ENCODE peak calls at places on chromosome 13, in four cellular contexts. J, R, Y and Z are unnamed samples.

GRCh38 chr13:22893777-22894176 is 287.0 kb upstream of the SGCG start:
- DNase-seq in R (no peak), Y (no peak), J (no peak), Z (no peak)

GRCh38 chr13:48727252-48728011 is 73.7 kb downstream of the CYSLTR2 start:
- DNase-seq in Y (no peak), J (peak), R (no peak), Z (no peak)

GRCh38 chr13:27379694-27380596 is 44.5 kb upstream of the GTF3A start:
- DNase-seq in J (peak), Y (no peak), R (peak), Z (peak)

GRCh38 chr13:50202485-50202884 is 187.2 kb downstream of the KCNRG start:
- DNase-seq in Y (no peak), R (no peak), J (no peak), Z (no peak)

GRCh38 chr13:45833663-45834062 is 17.9 kb downstream of the SIAH3 start:
- DNase-seq in J (peak), R (no peak), Y (no peak), Z (peak)

GRCh38 chr13:110869805-110870706 is 44.8 kb downstream of the ANKRD10 start:
- DNase-seq in Y (no peak), J (peak), R (peak), Z (peak)

GRCh38 chr13:23796546-23796945 is 92.7 kb downstream of the MIPEP start:
- DNase-seq in R (no peak), J (peak), Y (no peak), Z (no peak)

GRCh38 chr13:93789058-93789457 is 562.5 kb downstream of the GPC6 start:
- DNase-seq in J (no peak), Y (no peak), R (no peak), Z (no peak)

GRCh38 chr13:85241045-85241444 is 558.2 kb downstream of the SLITRK6 start:
- DNase-seq in R (no peak), J (peak), Y (no peak), Z (peak)

GRCh38 chr13:41693434-41693833 is 236.1 kb downstream of the RGCC start:
- DNase-seq in Y (no peak), J (no peak), R (no peak), Z (no peak)

GRCh38 chr13:46288570-46289259 is 77.0 kb downstream of the LRRC63 start:
- DNase-seq in Y (peak), J (peak), R (peak), Z (peak)

GRCh38 chr13:43804461-43805070 is 17.8 kb upstream of the ENOX1 start:
- DNase-seq in R (peak), J (peak), Y (peak), Z (peak)

GRCh38 chr13:91724591-91724990 is 326.2 kb downstream of the GPC5 start:
- DNase-seq in J (no peak), Y (no peak), R (no peak), Z (no peak)

GRCh38 chr13:42041017-42041683 is 7.3 kb upstream of the DGKH start:
- DNase-seq in R (peak), Y (peak), J (peak), Z (peak)

GRCh38 chr13:40152145-40152544 is 496.7 kb downstream of the COG6 start:
- DNase-seq in Y (no peak), R (no peak), J (peak), Z (peak)
- TF ChIP-seq FOS in Y (no peak), R (no peak), J (no peak), Z (no peak)

DNA sequence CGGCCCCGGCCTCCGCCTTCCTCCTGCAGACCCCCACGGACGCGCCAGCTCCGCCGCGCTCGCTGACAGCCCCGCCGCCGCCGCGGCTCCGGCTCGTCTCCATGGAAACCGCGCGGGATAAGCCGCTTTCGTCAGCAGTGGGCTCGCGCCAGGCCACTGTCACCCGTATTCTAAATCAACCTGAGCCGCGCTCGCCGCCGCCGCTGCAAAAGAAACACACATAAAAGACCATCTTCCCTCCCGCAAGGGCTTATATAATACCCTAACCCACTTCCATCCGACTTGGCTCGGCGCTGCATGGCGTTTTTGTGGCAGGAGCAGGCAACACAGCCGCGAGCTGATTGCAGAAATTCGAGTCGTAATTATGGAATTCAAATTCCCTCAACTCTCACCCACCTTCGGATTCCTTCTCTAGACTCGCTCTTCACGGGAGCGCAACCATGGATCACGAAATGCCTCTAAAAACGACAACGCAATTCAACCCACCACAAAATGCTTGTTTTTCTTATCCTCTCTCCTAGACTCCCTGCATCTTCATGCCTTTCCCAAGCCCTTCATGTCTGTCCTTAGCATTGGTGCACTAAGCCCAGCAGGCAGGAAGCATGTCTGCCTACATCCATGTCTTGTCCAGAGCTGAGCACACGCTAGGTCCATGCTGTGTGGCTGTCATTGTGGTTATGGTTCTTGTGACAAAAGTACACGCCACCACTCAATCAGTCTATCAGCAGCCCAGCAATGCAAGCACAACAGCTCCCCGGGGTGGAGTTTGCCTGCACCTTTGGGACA is at the start of gene AMER2:
- DNase-seq in Y (no peak), J (no peak), R (no peak), Z (peak)
- TF ChIP-seq FOS in Y (no peak), J (no peak), R (no peak), Z (no peak)

GRCh38 chr13:113139580-113139979 is 17.0 kb downstream of the F10 start:
- DNase-seq in J (no peak), R (no peak), Y (no peak), Z (no peak)

GRCh38 chr13:113142876-113143275 is 15.6 kb upstream of the PROZ start:
- DNase-seq in J (no peak), R (no peak), Y (no peak), Z (no peak)

GRCh38 chr13:113138792-113139551 is 16.4 kb downstream of the F10 start:
- DNase-seq in Y (no peak), J (no peak), R (no peak), Z (no peak)

GRCh38 chr13:113141591-113141950 is 16.9 kb upstream of the PROZ start:
- DNase-seq in R (no peak), J (no peak), Y (no peak), Z (no peak)

DNA sequence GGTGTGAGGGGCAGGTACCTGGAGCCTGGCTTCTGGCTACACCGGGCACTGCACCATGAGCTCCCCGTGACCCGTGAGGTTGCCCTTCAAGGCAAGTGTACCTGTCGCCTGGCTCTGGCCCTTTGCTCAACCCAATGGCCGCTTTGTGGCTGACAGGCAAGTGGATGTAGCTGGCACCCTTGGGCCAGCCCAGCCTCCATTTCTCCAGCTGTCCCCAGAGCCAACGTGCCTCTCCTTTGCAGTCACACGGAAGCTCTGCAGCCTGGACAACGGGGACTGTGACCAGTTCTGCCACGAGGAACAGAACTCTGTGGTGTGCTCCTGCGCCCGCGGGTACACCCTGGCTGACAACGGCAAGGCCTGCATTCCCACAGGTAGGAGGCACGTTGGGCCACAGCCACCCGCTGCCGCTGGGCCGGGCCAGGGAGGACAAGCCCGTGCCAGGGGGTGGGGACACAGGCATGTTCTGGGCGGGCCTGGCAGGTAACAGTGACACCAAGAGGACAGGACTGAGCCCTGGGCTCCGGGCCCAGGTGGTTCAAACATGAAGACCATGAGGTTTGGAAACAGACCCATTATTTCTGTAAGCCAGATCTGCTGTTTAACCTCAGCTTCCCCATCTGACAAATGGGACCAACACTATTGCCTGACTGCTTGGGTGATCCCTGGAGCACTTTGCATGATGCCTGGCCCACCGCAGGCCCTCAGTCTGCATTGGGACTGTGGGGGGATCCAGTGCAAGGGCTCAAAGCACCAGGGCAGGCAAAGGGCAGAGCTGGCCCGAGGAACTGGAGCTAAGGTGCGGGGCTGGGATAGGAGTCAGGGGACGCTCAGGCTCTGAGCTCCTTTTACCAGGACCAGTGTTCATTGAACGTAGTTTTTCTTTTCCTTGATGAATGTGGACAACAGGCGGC is 17.5 kb upstream of the PROZ start:
- DNase-seq in R (no peak), J (no peak), Y (no peak), Z (no peak)
- TF ChIP-seq FOS in R (no peak), J (no peak), Y (no peak), Z (no peak)

DNA sequence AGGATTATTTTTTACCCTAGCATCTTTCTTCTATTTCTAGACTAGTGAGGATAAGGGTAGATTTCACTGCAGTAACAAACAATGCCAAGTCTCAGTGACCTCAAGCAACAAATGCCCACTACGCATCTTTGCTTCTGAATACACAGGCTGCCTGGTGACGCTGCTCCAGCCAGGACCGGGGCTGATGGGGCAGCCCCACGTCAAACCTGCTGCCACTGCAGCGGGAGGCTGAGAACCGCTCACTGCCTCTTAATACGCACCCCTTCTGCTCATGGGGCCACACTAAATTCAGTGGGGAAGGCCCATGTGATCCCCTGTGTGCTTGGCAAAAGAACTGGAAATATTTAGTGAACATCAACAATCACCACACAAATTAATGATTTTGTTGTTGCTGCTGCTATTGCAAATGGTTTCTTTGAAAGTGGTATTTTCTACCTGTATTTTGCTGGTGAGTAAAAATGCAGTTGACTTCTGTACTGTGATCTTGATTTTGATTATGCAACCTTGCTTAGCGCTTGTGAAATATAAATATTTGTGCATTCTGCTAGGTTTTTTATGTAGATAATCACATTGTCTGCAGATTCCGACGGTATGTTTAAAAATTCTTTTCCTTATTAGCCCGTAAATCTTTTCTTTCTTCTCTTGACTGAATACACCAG is 139.5 kb upstream of the SPACA7 start:
- DNase-seq in R (no peak), Y (no peak), J (no peak), Z (no peak)
- TF ChIP-seq FOS in R (no peak), Y (no peak), J (no peak), Z (no peak)

GRCh38 chr13:54709546-54709945 is 1680.9 kb downstream of the OLFM4 start:
- DNase-seq in J (no peak), Y (no peak), R (no peak), Z (no peak)
- TF ChIP-seq FOS in J (no peak), Y (no peak), R (no peak), Z (no peak)

GRCh38 chr13:74443623-74444022 is 309.4 kb upstream of the KLF12 start:
- DNase-seq in R (no peak), Y (no peak), J (peak), Z (peak)
- TF ChIP-seq FOS in R (no peak), Y (no peak), J (no peak), Z (peak)

GRCh38 chr13:83825676-83826075 is 56.6 kb downstream of the SLITRK1 start:
- DNase-seq in R (no peak), J (no peak), Y (no peak), Z (no peak)
- TF ChIP-seq FOS in R (no peak), J (no peak), Y (no peak), Z (no peak)

DNA sequence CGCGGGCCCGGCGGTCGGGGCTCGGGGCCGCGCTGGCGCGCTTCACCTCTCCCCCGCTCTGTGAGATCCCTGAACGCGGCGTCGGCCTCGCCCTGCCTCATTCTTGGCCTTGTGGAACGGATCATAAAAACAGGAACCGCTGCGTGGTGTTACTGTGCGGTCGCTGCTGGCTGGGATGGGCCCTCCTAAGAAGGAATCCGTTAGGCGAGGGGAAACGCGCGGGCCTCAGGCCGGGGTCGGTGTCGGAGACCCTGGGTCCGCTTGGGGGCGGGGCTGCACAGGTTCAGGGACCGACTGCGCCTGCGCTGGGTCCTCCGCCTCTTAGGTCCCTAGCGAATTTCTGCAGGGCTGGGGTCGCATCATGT is 381 bp downstream of the CKAP2 start:
- DNase-seq in Y (no peak), J (peak), R (peak), Z (peak)
- TF ChIP-seq FOS in Y (no peak), J (no peak), R (no peak), Z (no peak)

GRCh38 chr13:40590112-40590862 is 76.2 kb downstream of the FOXO1 start:
- DNase-seq in R (no peak), J (no peak), Y (no peak), Z (no peak)

GRCh38 chr13:40591091-40591490 is 75.3 kb downstream of the FOXO1 start:
- DNase-seq in J (no peak), R (no peak), Y (no peak), Z (no peak)

GRCh38 chr13:40589285-40590109 is 76.9 kb downstream of the FOXO1 start:
- DNase-seq in R (no peak), J (no peak), Y (peak), Z (peak)

GRCh38 chr13:40595693-40596092 is 70.7 kb downstream of the FOXO1 start:
- DNase-seq in J (no peak), Y (no peak), R (no peak), Z (no peak)

DNA sequence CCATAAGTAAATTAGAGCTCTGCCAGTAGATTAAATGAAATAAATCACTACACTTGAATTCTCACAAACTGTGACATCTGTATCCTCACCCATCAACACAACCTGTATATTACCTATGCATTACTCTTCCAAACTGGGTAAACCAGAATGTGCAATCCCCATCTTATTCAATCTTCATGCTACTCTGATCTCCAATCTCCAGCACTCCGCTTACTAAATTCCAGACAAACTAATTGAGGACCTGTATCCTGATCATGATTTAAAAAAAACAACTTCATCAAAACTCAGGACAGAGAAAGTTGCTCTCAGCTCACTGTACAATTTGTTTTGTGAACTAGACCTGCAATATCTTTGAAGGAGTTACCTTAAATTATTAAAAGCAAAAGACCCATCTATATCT is 74.4 kb downstream of the FOXO1 start:
- DNase-seq in J (no peak), R (no peak), Y (no peak), Z (no peak)
- TF ChIP-seq FOS in J (no peak), R (no peak), Y (no peak), Z (no peak)

DNA sequence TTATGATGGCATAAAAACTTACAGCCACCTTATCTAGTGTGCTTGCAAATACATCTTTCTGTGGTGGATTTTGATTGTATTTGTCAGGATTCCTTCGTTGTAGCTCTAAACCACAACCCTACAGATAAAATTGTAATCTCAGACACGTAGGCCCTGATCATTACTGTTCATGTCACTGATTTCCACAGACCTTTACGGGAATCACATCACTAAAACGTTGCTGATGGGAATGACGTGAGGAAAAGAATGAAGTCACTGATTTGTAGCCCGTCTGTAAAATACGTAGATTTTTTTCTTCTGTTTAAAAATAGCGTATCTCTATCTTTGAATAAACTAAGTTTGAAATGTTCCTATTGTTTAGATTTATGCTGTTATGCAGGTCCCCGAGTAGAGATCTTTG is 399.2 kb downstream of the MYO16 start:
- DNase-seq in Y (no peak), R (no peak), J (no peak), Z (no peak)
- TF ChIP-seq FOS in Y (no peak), R (no peak), J (no peak), Z (no peak)